ENCODE peak calls at places on chromosomes 6 and 20, in seven cellular contexts. I is mesendoderm, L is fibroblast of lung, A is HepG2, C is endothelial cell of umbilical vein, H is OCI-LY7, W is mesenchymal stem cell. Z is an unnamed sample.

GRCh38 chr6:140029551-140029950 is 655.1 kb upstream of the CITED2 start:
- DNase-seq in I (no peak), L (no peak), A (no peak), C (no peak), H (no peak), W (no peak), Z (no peak)

GRCh38 chr6:168418151-168418551 is 22.8 kb upstream of the SMOC2 start:
- DNase-seq in I (no peak), L (no peak), A (no peak), C (no peak), H (no peak), W (no peak), Z (no peak)

GRCh38 chr6:43608310-43608763 is 20.7 kb downstream of the GTPBP2 start:
- DNase-seq in I (peak), L (peak), A (peak), C (peak), H (peak), W (peak), Z (peak)

GRCh38 chr6:85516168-85516567 is 66.3 kb downstream of the NT5E start:
- DNase-seq in I (no peak), L (no peak), A (peak), C (peak), H (no peak), W (no peak), Z (no peak)

GRCh38 chr20:54019585-54019984 is 50.8 kb downstream of the BCAS1 start:
- DNase-seq in I (no peak), L (no peak), A (no peak), C (no peak), H (no peak), W (no peak), Z (no peak)

GRCh38 chr6:1554881-1555569 is 54.7 kb upstream of the FOXC1 start:
- DNase-seq in I (no peak), L (peak), A (no peak), C (peak), H (no peak), W (no peak), Z (peak)

GRCh38 chr6:52551483-52552277 is 25.2 kb downstream of the TRAM2 start:
- DNase-seq in I (peak), L (peak), A (peak), C (peak), H (no peak), W (peak), Z (peak)

GRCh38 chr20:5686381-5687105 is 63.7 kb upstream of the SHLD1 start:
- DNase-seq in I (no peak), L (no peak), A (no peak), C (no peak), H (no peak), W (no peak), Z (no peak)

GRCh38 chr6:106099235-106099537 is 13.1 kb downstream of the PRDM1 start:
- DNase-seq in I (no peak), L (peak), A (no peak), C (no peak), H (no peak), W (peak), Z (no peak)

GRCh38 chr6:13142611-13143010 is 185.7 kb downstream of the TBC1D7 start:
- DNase-seq in I (no peak), L (no peak), A (no peak), C (no peak), H (no peak), W (no peak), Z (no peak)

GRCh38 chr20:14991023-14991422 is 653.6 kb upstream of the FLRT3 start:
- DNase-seq in I (no peak), L (no peak), A (peak), C (no peak), H (no peak), W (peak), Z (peak)

GRCh38 chr6:152625213-152625612 is 11.9 kb downstream of the SYNE1 start:
- DNase-seq in I (no peak), L (no peak), A (no peak), C (no peak), H (no peak), W (no peak), Z (no peak)

GRCh38 chr20:51388227-51388626 is 154.3 kb downstream of the NFATC2 start:
- DNase-seq in I (no peak), L (no peak), A (no peak), C (peak), H (no peak), W (no peak), Z (peak)

GRCh38 chr6:45845546-45845945 is 170.1 kb downstream of the CLIC5 start:
- DNase-seq in I (no peak), L (peak), A (no peak), C (no peak), H (no peak), W (no peak), Z (no peak)

GRCh38 chr6:27651371-27651732 is 178.4 kb upstream of the ZNF184 start:
- DNase-seq in I (peak), L (no peak), A (no peak), C (no peak), H (no peak), W (peak), Z (no peak)

GRCh38 chr20:60046436-60046835 is 88.2 kb downstream of the CDH26 start:
- DNase-seq in I (no peak), L (no peak), A (no peak), C (no peak), H (no peak), W (no peak), Z (no peak)

GRCh38 chr6:129749749-129750120 is 39.8 kb upstream of the ARHGAP18 start:
- DNase-seq in I (no peak), L (peak), A (no peak), C (peak), H (peak), W (peak), Z (no peak)

GRCh38 chr20:47540443-47541354 is 39.0 kb downstream of the NCOA3 start:
- DNase-seq in I (peak), L (peak), A (peak), C (no peak), H (peak), W (peak), Z (peak)

GRCh38 chr6:33161354-33162320 is 30.6 kb downstream of the COL11A2 start:
- DNase-seq in I (peak), L (peak), A (peak), C (peak), H (peak), W (peak), Z (peak)
- H3K4me2 ChIP-seq in I (peak), L (peak), A (peak), C (peak), H (peak), W (peak), Z (peak)

DNA sequence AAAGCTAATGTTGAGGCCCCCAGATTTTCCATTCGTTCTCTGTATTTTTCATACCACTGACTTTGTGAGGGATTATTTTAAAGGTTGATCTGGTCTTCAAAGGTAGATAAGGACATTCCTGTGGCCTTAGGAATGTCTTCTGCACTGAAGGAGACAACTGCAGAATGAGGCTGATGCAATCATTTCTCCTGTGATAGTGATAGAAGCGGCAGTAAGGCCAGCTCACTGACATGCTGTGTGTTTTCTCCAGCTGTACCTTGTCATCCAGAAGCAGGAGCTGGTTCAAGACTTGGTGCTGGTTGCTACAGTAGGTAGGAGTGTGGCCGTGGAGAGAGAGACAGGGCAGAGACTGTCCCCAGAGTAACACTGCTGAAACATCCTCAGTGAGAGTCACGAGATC is 53.8 kb downstream of the DCBLD1 start:
- DNase-seq in I (peak), L (peak), A (no peak), C (no peak), H (no peak), W (peak), Z (no peak)
- H3K4me2 ChIP-seq in I (no peak), L (no peak), A (no peak), C (no peak), H (no peak), W (no peak), Z (peak)

GRCh38 chr20:57528148-57528547 is 3.2 kb upstream of the CTCFL start:
- DNase-seq in I (no peak), L (no peak), A (no peak), C (no peak), H (no peak), W (no peak), Z (no peak)

GRCh38 chr20:57531986-57532566 is 7.1 kb upstream of the CTCFL start:
- DNase-seq in I (no peak), L (no peak), A (peak), C (no peak), H (no peak), W (no peak), Z (no peak)

GRCh38 chr20:57529810-57530209 is 4.9 kb upstream of the CTCFL start:
- DNase-seq in I (no peak), L (no peak), A (no peak), C (no peak), H (no peak), W (no peak), Z (no peak)

GRCh38 chr20:57529160-57529585 is 4.2 kb upstream of the CTCFL start:
- DNase-seq in I (no peak), L (no peak), A (no peak), C (no peak), H (no peak), W (no peak), Z (no peak)

DNA sequence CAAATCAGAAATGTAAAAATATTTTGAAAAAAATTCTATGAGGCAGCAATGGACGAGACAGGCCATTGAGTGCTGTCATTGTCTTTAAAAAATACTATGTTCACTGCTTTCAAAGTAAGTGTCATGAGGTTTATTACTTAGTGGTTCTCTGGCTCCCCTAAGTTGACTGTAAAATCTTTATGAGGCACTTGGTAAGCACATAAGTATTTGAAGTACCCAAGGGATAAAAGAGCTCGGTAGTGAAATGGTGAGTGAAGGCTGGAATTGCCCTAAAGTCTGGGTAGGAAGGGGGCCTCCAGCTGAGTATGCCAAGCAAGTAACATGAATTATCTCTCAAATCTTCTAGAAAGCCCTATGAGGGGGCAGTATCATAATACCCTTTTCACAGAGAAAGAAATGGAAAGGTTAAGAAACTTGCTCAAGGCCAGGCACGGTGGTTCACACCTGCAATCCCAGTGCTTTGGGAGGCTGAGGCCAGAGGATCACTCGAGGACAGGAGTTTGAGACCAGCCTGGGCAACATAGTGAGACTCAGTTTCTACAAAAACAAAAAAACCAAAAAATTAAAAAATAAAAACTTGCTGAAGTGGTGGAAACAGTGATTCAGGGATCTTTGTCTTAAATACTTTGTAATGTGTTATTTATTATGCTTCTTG is 5.5 kb upstream of the CTCFL start:
- DNase-seq in I (no peak), L (no peak), A (no peak), C (no peak), H (no peak), W (no peak), Z (no peak)
- H3K4me2 ChIP-seq in I (no peak), L (no peak), A (no peak), C (no peak), H (no peak), W (no peak), Z (no peak)

DNA sequence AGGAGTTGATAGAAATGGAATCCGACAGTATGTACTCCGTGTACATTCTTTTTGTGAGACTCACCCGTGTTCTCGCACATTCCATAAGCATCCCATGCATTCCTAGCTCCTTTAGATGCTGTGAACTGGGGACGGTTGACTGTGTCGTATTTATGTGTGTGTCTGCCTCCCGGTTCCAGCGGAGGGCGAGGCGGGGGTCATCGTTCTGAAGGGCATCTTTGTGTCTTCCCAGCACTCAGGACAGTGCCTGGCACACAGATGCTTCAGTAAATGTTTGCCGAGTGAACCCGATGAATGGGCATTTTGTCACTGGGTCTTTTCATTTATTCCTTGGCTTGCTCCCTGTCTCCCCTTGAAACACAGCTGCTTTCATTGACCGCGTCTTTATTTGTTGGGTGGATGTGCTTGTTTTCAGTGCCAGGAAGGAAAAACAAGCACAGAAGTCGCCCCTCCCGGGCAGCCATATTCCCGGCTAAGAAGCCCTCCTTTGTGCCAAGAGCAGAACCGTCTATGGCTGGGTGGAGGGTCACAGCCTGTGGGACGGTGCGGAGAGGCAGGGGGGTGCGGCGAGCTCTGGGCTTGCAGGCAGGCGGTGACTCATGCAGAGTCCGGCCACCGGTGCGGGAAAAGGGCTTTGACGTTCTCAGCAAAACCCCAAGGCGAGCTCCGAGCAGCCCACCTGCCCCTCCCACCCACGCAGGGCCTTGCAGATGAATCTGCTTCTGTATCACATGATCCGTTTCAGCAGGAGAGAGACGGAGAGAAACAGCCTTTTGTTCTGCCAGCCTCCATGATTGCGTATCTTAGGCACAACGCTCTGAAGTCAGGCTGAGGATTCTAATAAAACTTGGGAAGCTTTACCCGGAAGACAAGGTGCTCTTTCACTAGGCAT is 11.2 kb upstream of the PSMG4 start:
- DNase-seq in I (peak), L (peak), A (peak), C (peak), H (no peak), W (peak), Z (peak)
- H3K4me2 ChIP-seq in I (peak), L (peak), A (peak), C (peak), H (no peak), W (peak), Z (peak)

DNA sequence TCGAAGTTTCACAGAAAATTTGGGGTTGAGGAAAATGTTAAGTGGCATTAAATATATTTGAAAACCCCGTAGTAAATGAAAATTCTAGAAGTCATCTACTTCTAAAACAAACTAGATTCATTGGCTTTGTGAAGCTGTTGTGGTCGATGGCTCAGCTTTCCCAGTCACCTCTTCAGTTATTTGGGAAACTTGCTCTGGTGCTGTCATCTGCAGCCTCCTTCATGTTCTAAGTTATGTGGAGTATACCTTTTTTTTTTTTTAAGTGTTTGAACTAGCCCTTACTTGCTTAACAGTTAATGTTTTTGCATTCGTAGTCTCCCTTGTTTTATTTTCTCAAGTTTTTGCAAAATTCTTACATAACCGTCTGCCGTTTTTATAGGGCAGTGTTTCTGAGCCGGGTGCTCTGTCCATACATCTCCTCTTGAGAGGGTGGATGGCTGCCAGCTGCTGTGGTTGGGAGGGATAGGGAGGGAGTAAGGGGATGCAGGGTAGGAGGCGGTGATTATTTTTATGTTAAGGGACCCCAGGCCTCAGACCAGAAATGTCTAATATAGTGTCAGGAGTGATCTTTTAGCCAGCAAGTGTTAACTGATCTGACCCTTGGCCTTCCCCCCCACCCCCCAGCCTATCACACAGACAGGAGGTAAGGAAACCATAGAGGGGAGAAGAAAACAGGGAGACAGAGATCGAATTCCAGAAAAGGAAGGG is 7.1 kb downstream of the RREB1 start:
- DNase-seq in I (no peak), L (peak), A (no peak), C (no peak), H (no peak), W (no peak), Z (no peak)
- H3K4me2 ChIP-seq in I (no peak), L (peak), A (no peak), C (no peak), H (no peak), W (no peak), Z (no peak)